ENCODE peak calls at places on chromosome 20, in ten cellular contexts. F is NCI-H774, T is posterior cingulate gyrus, V is T-helper 9 cell, L is T-helper 2 cell, Y is hypothalamus, B is fibroblast of mammary gland, C is endothelial cell, W is caudate nucleus, P is fibroblast of villous mesenchyme. A is an unnamed sample.

GRCh38 chr20:37929366-37930014 is 26.6 kb downstream of the VSTM2L start:
- DNase-seq in F (no peak), T (no peak), V (no peak), L (no peak), Y (no peak), B (no peak), C (no peak), W (no peak), P (no peak), A (no peak)

GRCh38 chr20:43977252-43977651 is 62.6 kb downstream of the TOX2 start:
- DNase-seq in F (no peak), T (no peak), V (no peak), L (no peak), Y (no peak), B (peak; percentile 67), C (no peak), W (no peak), P (peak; percentile 51), A (no peak)

GRCh38 chr20:41818991-41819390 is 200.8 kb upstream of the CHD6 start:
- DNase-seq in F (no peak), T (no peak), V (no peak), L (no peak), Y (no peak), B (no peak), C (no peak), W (peak; percentile 47), P (no peak), A (no peak)

GRCh38 chr20:33279261-33279910 is 3.6 kb upstream of the BPIFB1 start:
- DNase-seq in F (no peak), T (no peak), V (no peak), L (no peak), Y (no peak), B (no peak), C (no peak), W (no peak), P (no peak), A (no peak)

GRCh38 chr20:19981091-19981490 is 36.1 kb upstream of the NAA20 start:
- DNase-seq in F (no peak), T (no peak), V (no peak), L (no peak), Y (no peak), B (peak; percentile 60), C (no peak), W (no peak), P (peak; percentile 72), A (no peak)

GRCh38 chr20:57647933-57648785 is 27.9 kb upstream of the ZBP1 start:
- DNase-seq in F (no peak), T (no peak), V (no peak), L (no peak), Y (no peak), B (no peak), C (no peak), W (no peak), P (no peak), A (no peak)

GRCh38 chr20:2698912-2699311 is 6.3 kb downstream of the EBF4 start:
- DNase-seq in F (no peak), T (no peak), V (no peak), L (no peak), Y (no peak), B (no peak), C (no peak), W (no peak), P (no peak), A (peak; percentile 3)

GRCh38 chr20:64106435-64106961 is 867 bp downstream of the NPBWR2 start:
- DNase-seq in F (no peak), T (no peak), V (no peak), L (no peak), Y (no peak), B (no peak), C (no peak), W (no peak), P (no peak), A (no peak)

GRCh38 chr20:44848254-44849015 is 37.1 kb upstream of the YWHAB start:
- DNase-seq in F (no peak), T (no peak), V (no peak), L (no peak), Y (no peak), B (peak; percentile 7), C (no peak), W (no peak), P (no peak), A (no peak)

GRCh38 chr20:2386516-2387179 is 5.9 kb downstream of the TGM6 start:
- DNase-seq in F (no peak), T (no peak), V (no peak), L (no peak), Y (no peak), B (peak; percentile 43), C (no peak), W (no peak), P (peak; percentile 6), A (no peak)

GRCh38 chr20:11453430-11453829 is 464.3 kb upstream of the BTBD3 start:
- DNase-seq in F (no peak), T (no peak), V (no peak), L (no peak), Y (no peak), B (peak; percentile 77), C (no peak), W (no peak), P (peak; percentile 46), A (no peak)

GRCh38 chr20:44856847-44857448 is 28.6 kb upstream of the YWHAB start:
- DNase-seq in F (no peak), T (no peak), V (no peak), L (no peak), Y (no peak), B (peak; percentile 16), C (no peak), W (no peak), P (no peak), A (no peak)

GRCh38 chr20:31870703-31871601 is 518 bp downstream of the TTLL9 start:
- DNase-seq in F (no peak), T (no peak), V (no peak), L (no peak), Y (no peak), B (no peak), C (no peak), W (no peak), P (no peak), A (no peak)

A was measured in progenitor cell of endocrine pancreas.